ENCODE peak calls at places on chromosomes 11 and 22, in six cellular contexts. U, I, S, G, J and A are unnamed samples.

GRCh38 chr11:44780940-44781631 is 54.3 kb downstream of the TSPAN18 start:
- DNase-seq in I (peak; percentile 66), S (no peak), U (no peak), G (peak; percentile 22), J (no peak), A (peak; percentile 50)

GRCh38 chr11:19326499-19326898 is 85.8 kb upstream of the E2F8 start:
- DNase-seq in G (no peak), U (no peak), J (no peak), S (no peak), I (peak; percentile 16), A (peak; percentile 29)

GRCh38 chr22:24437820-24438328 is 10.5 kb downstream of the ADORA2A start:
- DNase-seq in J (peak; percentile 68), G (no peak), I (no peak), S (no peak), U (no peak), A (no peak)

GRCh38 chr11:3947084-3947483 is 91.6 kb downstream of the STIM1 start:
- DNase-seq in S (no peak), I (peak; percentile 86), U (no peak), J (no peak), G (no peak), A (peak; percentile 67)

GRCh38 chr22:49751318-49751967 is 76.2 kb downstream of the BRD1 start:
- DNase-seq in U (no peak), J (no peak), S (no peak), G (peak; percentile 25), I (no peak), A (no peak)

GRCh38 chr11:9738700-9739099 is 74.8 kb downstream of the SWAP70 start:
- DNase-seq in S (no peak), J (no peak), I (no peak), G (no peak), U (no peak), A (no peak)

GRCh38 chr11:110529043-110529442 is 99.3 kb downstream of the FDX1 start:
- DNase-seq in G (no peak), U (no peak), J (peak; percentile 20), S (no peak), I (no peak), A (no peak)

GRCh38 chr11:64001552-64002427 is 15.6 kb downstream of the OTUB1 start:
- DNase-seq in I (peak; percentile 31), G (no peak), U (no peak), J (no peak), S (no peak), A (no peak)

GRCh38 chr11:114307524-114308203 is 11.5 kb downstream of the NNMT start:
- DNase-seq in G (no peak), J (no peak), I (peak; percentile 84), S (no peak), U (no peak), A (peak; percentile 59)

DNA sequence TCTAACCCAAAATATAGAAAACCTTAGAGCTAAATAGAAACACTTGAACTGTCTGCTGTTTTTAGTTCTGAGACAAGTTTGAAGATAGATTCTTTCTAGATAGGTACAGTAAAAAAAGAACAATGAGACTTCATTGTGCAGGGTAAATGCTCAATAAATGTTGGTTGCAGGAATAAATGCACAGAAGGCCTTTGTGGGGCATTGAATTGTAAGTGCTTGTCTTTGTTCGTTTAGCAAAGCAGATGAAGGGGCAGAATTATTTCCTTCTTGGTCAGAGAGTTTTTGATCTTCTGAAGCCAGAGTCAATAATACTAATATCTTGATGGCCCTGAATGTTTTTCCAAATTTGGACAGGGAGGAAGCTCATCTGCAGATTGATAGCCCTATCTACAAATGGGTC is 340.4 kb downstream of the OPCML start:
- DNase-seq in U (no peak), S (no peak), G (no peak), J (no peak), I (no peak), A (no peak)
- H3K14ac ChIP-seq in U (no peak overlapping the region), S (no peak overlapping the region), G (no peak overlapping the region), J (no peak overlapping the region), I (no peak overlapping the region), A (no peak overlapping the region)

GRCh38 chr11:23318670-23319069 is 458.4 kb upstream of the CCDC179 start:
- DNase-seq in S (no peak), G (no peak), U (no peak), I (no peak), J (no peak), A (no peak)

GRCh38 chr11:23311986-23312940 is 452.0 kb upstream of the CCDC179 start:
- DNase-seq in G (no peak), I (peak; percentile 79), S (no peak), J (no peak), U (no peak), A (peak; percentile 74)

GRCh38 chr11:23313001-23313400 is 452.7 kb upstream of the CCDC179 start:
- DNase-seq in J (no peak), S (no peak), U (no peak), G (no peak), I (peak; percentile 27), A (no peak)

GRCh38 chr11:23310276-23310675 is 450.0 kb upstream of the CCDC179 start:
- DNase-seq in I (peak; percentile 61), U (no peak), S (no peak), J (no peak), G (no peak), A (peak; percentile 63)

GRCh38 chr11:23314162-23314561 is 453.9 kb upstream of the CCDC179 start:
- DNase-seq in J (no peak), I (no peak), S (no peak), G (no peak), U (no peak), A (no peak)
- H3K14ac ChIP-seq in J (no peak overlapping the region), I (no peak overlapping the region), S (no peak overlapping the region), G (no peak overlapping the region), U (no peak overlapping the region), A (no peak overlapping the region)

GRCh38 chr22:39374191-39374590 is 24.4 kb downstream of the SYNGR1 start:
- DNase-seq in G (no peak), U (no peak), S (no peak), I (no peak), J (no peak), A (no peak)
- H3K14ac ChIP-seq in G (no peak overlapping the region), U (no peak overlapping the region), S (peak overlapping the region; percentile 47), I (no peak overlapping the region), J (no peak overlapping the region), A (no peak overlapping the region)

GRCh38 chr11:57299150-57299737 is 25.5 kb downstream of the TNKS1BP1 start:
- DNase-seq in G (no peak), S (no peak), J (no peak), I (no peak), U (no peak), A (no peak)

GRCh38 chr11:57301711-57302423 is 22.9 kb downstream of the TNKS1BP1 start:
- DNase-seq in I (no peak), J (no peak), G (no peak), S (no peak), U (no peak), A (no peak)

GRCh38 chr11:57302489-57302888 is 22.3 kb downstream of the TNKS1BP1 start:
- DNase-seq in S (no peak), I (no peak), G (no peak), J (no peak), U (no peak), A (no peak)

GRCh38 chr11:57303280-57303989 is 21.3 kb downstream of the TNKS1BP1 start:
- DNase-seq in U (no peak), J (no peak), I (no peak), G (no peak), S (no peak), A (no peak)

DNA sequence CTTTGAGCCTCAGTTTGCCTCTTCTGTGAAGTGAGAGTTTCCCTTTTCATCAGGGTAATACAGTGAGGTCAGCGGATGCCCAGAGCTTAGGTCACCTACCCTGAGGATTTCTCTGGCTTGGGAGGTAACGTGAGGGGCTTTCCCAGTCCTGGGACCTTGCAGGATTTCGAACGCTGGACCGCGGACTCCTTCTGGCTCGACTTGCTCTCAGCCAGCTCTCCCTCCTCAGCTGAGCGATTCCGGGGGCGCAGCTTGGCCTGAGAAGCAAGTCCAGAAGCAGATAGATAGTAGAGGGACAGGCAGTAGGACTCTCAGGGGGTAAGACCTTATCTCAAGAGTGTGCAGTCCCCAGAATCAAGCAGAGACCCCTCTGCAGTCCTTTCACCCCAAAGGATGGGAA is 24.0 kb downstream of the TNKS1BP1 start:
- DNase-seq in S (no peak), J (no peak), U (no peak), G (no peak), I (no peak), A (no peak)
- H3K14ac ChIP-seq in S (no peak overlapping the region), J (no peak overlapping the region), U (no peak overlapping the region), G (no peak overlapping the region), I (no peak overlapping the region), A (no peak overlapping the region)

DNA sequence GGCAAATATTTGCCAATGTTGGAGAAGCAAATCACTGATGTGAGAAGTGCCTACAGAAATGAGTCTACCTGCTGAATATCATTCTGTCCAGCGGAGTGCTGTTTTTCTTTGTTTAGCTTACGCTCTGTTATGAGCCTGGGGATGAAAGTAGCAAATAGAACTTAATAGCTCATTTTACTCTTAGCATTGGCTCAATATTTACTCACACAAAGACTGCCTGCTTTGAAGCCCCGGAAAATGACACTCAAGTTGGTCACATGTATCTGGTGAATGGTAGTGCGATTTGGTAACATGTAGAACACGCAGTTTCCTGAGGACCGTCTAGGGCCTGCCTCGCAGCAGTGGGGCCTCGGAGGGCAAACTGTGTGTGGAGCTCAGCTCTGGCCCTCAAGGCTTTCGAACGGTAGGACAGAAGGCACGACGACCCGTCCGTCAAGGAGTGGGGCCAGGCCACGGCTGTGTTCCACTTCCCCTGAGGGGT is 38.9 kb downstream of the TBC1D22A start:
- DNase-seq in U (no peak), G (no peak), S (no peak), I (no peak), J (no peak), A (no peak)
- H3K14ac ChIP-seq in U (no peak overlapping the region), G (no peak overlapping the region), S (no peak overlapping the region), I (no peak overlapping the region), J (no peak overlapping the region), A (no peak overlapping the region)